ENCODE peak calls at places on chromosomes 5 and 9, in seven cellular contexts. I is H7, A is bronchial epithelial cell, S is GM23338, B is left ventricle myocardium inferior, W is GM06990, P is heart left ventricle. U is an unnamed sample.

GRCh38 chr9:79263666-79264460 is 307.9 kb upstream of the TLE4 start:
- DNase-seq in I (no peak), A (peak; percentile 4), S (no peak), B (peak; percentile 21), W (no peak), P (no peak), U (no peak)

GRCh38 chr9:72464819-72465218 is 56.6 kb upstream of the TMC1 start:
- DNase-seq in I (no peak), A (no peak), S (no peak), B (no peak), W (no peak), P (no peak), U (no peak)

GRCh38 chr9:116278326-116278725 is 124.7 kb downstream of the PAPPA start:
- DNase-seq in I (no peak), A (no peak), S (no peak), B (no peak), W (no peak), P (no peak), U (no peak)

GRCh38 chr9:89865981-89866380 is 261.2 kb downstream of the GADD45G start:
- DNase-seq in I (no peak), A (no peak), S (no peak), B (no peak), W (no peak), P (no peak), U (no peak)

GRCh38 chr9:4796988-4797956 is 4.5 kb downstream of the RCL1 start:
- DNase-seq in I (peak; percentile 57), A (peak; percentile 57), S (peak; percentile 85), B (no peak), W (no peak), P (no peak), U (no peak)

GRCh38 chr9:72980183-72980582 is 27.3 kb upstream of the ALDH1A1 start:
- DNase-seq in I (no peak), A (no peak), S (no peak), B (no peak), W (no peak), P (no peak), U (no peak)

GRCh38 chr9:12774861-12775367 is at the start of gene LURAP1L:
- DNase-seq in I (peak; percentile 47), A (peak; percentile 78), S (peak; percentile 85), B (peak; percentile 20), W (no peak), P (peak; percentile 53), U (no peak)

GRCh38 chr5:123916331-123917121 is 404.5 kb downstream of the CSNK1G3 start:
- DNase-seq in I (no peak), A (peak; percentile 70), S (no peak), B (no peak), W (no peak), P (no peak), U (peak; percentile 93)

GRCh38 chr5:35863159-35863558 is 6.5 kb downstream of the IL7R start:
- DNase-seq in I (no peak), A (peak; percentile 36), S (no peak), B (no peak), W (no peak), P (no peak), U (no peak)

GRCh38 chr5:175131432-175131831 is 312.6 kb downstream of the DRD1 start:
- DNase-seq in I (no peak), A (no peak), S (peak; percentile 77), B (no peak), W (no peak), P (no peak), U (no peak)

GRCh38 chr5:13350754-13351153 is 593.7 kb downstream of the DNAH5 start:
- DNase-seq in I (no peak), A (peak; percentile 8), S (no peak), B (no peak), W (no peak), P (no peak), U (no peak)

GRCh38 chr5:174413520-174414314 is 310.7 kb upstream of the MSX2 start:
- DNase-seq in I (no peak), A (no peak), S (no peak), B (no peak), W (no peak), P (no peak), U (peak; percentile 20)

GRCh38 chr5:143261748-143262392 is 141.6 kb downstream of the NR3C1 start:
- DNase-seq in I (no peak), A (peak; percentile 95), S (no peak), B (no peak), W (no peak), P (no peak), U (no peak)

GRCh38 chr5:87751801-87752200 is 339.1 kb upstream of the CCNH start:
- DNase-seq in I (no peak), A (no peak), S (no peak), B (no peak), W (no peak), P (no peak), U (no peak)

GRCh38 chr5:107968998-107969397 is 298.3 kb upstream of the EFNA5 start:
- DNase-seq in I (no peak), A (no peak), S (no peak), B (no peak), W (no peak), P (no peak), U (no peak)

GRCh38 chr9:87498046-87498815 is 564 bp downstream of the DAPK1 start:
- DNase-seq in I (peak; percentile 88), A (no peak), S (peak; percentile 79), B (peak; percentile 31), W (peak; percentile 64), P (no peak), U (no peak)

GRCh38 chr5:95392593-95393182 is 1.5 kb downstream of the FAM81B start:
- DNase-seq in I (peak; percentile 22), A (peak; percentile 76), S (peak; percentile 76), B (no peak), W (no peak), P (no peak), U (no peak)
- H3K36me3 ChIP-seq in I (no peaks in the 10 kb centered on the region), A (no peaks in the 10 kb centered on the region), S (no peaks in the 10 kb centered on the region), B (no peaks in the 10 kb centered on the region), W (no peaks in the 10 kb centered on the region), P (no peaks in the 10 kb centered on the region), U (no peaks in the 10 kb centered on the region)

DNA sequence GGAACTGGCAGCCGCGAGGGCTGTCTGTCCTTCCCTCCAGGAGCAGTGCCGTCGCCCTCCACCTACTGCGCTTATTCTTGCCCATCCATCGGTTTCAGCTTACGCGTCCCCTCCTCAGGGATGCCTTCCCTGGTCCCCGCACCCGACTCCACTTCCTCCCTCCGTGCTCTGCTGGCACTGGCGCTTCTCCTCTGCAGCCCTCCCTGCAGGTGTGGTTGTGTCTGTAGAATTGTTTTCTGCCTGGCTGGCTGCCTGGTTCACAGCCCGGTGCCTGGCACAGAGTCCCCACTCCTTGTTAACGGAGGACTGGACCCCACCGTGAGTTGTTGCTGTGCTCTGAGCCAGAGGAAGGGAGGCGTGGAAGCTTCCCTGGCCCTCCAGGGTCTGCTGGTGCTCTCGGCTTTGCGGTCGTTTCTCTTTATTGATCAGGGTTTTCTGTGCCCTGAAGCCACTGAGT is 5.7 kb downstream of the NTMT1 start:
- DNase-seq in I (no peak), A (no peak), S (no peak), B (no peak), W (no peak), P (no peak), U (no peak)
- H3K36me3 ChIP-seq in I (peaks cover 18% of the 10 kb centered on the region), A (peaks cover 31% of the 10 kb centered on the region), S (no peaks in the 10 kb centered on the region), B (peaks cover 44% of the 10 kb centered on the region), W (peaks cover 18% of the 10 kb centered on the region), P (peaks cover 39% of the 10 kb centered on the region), U (peaks cover 23% of the 10 kb centered on the region)

DNA sequence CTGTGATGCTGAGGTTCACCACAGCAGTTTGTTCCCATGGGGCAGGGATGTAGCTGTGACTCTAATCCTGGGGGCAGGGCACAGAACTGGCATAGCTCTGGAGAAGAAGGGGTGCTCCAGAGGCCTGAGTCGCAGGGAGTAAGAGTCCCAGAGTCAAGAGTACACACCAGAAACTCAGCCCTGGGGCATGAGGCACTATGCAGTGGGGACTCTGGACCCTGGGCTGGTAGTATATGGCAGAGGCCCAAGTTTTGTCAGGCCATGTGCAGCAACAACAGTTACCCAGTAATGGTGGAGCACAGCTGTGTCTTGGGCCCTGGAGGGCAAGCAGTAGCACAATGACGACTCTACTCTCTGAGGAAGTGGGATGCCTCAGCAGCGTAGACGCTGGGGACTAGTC is 42.9 kb downstream of the TMEM38B start:
- DNase-seq in I (no peak), A (no peak), S (no peak), B (no peak), W (no peak), P (no peak), U (no peak)
- H3K36me3 ChIP-seq in I (no peaks in the 10 kb centered on the region), A (no peaks in the 10 kb centered on the region), S (no peaks in the 10 kb centered on the region), B (peaks cover 58% of the 10 kb centered on the region), W (no peaks in the 10 kb centered on the region), P (peaks cover 3% of the 10 kb centered on the region), U (no peaks in the 10 kb centered on the region)

GRCh38 chr5:133322743-133323142 is 270.9 kb downstream of the HSPA4 start:
- DNase-seq in I (no peak), A (no peak), S (no peak), B (no peak), W (no peak), P (no peak), U (no peak)
- H3K36me3 ChIP-seq in I (no peaks in the 10 kb centered on the region), A (no peaks in the 10 kb centered on the region), S (no peaks in the 10 kb centered on the region), B (no peaks in the 10 kb centered on the region), W (no peaks in the 10 kb centered on the region), P (no peaks in the 10 kb centered on the region), U (no peaks in the 10 kb centered on the region)

GRCh38 chr5:98880151-98880550 is 48.7 kb downstream of the CHD1 start:
- DNase-seq in I (no peak), A (peak; percentile 86), S (no peak), B (no peak), W (no peak), P (no peak), U (no peak)
- H3K36me3 ChIP-seq in I (peaks cover 12% of the 10 kb centered on the region), A (peaks cover 4% of the 10 kb centered on the region), S (peaks cover 32% of the 10 kb centered on the region), B (peaks cover 96% of the 10 kb centered on the region), W (peaks cover 5% of the 10 kb centered on the region), P (peaks cover 98% of the 10 kb centered on the region), U (peaks cover 4% of the 10 kb centered on the region)

DNA sequence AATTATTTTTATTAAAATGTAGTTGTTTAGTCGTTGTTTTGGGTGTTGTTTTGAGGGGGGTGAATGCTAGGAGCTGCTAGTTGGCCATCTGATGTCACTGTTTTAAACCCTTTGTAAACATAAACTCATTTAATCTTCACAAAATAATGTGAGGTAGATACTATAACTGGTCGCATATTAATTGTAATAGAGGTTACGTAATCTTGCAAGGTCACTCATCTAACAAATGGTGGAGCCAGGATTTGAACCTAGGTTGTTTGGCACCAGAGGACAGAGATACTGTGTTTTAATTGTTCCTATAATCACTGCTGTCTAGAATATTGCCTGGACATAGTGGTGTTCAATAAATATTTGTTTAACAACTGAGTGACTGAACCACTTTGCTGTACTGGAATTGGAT is 54.4 kb downstream of the LRRTM2 start:
- DNase-seq in I (no peak), A (no peak), S (no peak), B (no peak), W (no peak), P (no peak), U (no peak)
- H3K36me3 ChIP-seq in I (no peaks in the 10 kb centered on the region), A (peaks cover 6% of the 10 kb centered on the region), S (no peaks in the 10 kb centered on the region), B (peaks cover 7% of the 10 kb centered on the region), W (no peaks in the 10 kb centered on the region), P (peaks cover 20% of the 10 kb centered on the region), U (peaks cover 4% of the 10 kb centered on the region)

DNA sequence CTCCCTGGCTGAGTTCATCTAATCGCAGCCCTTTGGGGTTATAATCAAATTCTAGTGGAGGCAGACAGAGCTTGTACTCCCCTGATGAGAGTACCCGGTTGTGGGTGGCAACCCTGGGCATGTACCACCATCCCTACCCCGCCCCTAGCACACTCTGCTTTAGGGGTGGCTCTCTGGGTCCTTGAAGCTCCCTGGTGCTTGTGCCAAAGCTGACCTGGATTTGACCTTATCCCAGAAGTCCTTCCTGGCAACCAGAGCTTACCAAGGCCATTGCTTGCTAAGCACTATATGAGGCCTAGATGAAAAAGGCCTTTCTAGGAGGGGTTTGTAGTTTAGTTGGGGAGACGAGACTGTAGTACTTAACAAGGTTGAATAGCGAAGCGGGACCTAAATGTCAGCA is 72.2 kb downstream of the RGS3 start:
- DNase-seq in I (no peak), A (no peak), S (no peak), B (no peak), W (no peak), P (no peak), U (no peak)
- H3K36me3 ChIP-seq in I (no peaks in the 10 kb centered on the region), A (no peaks in the 10 kb centered on the region), S (no peaks in the 10 kb centered on the region), B (peaks cover 39% of the 10 kb centered on the region), W (peaks cover 35% of the 10 kb centered on the region), P (peaks cover 66% of the 10 kb centered on the region), U (no peaks in the 10 kb centered on the region)

U was measured in BJ.